ENCODE peak calls at places on chromosome 11, in nine cellular contexts. One of them, this sample, is unnamed.

GRCh38 chr11:121240650-121241299 is 51.8 kb upstream of the SC5D start:
- DNase-seq in renal cortical epithelial cell: no peak
- DNase-seq in memory B cell: no peak
- DNase-seq in heart left ventricle: no peak
- DNase-seq in stimulated activated CD4-positive, alpha-beta T cell treated with anti-CD3 and anti-CD28 coated beads, Interleukin-1b, Interleukin-23, amount 100 ng/mL, for 1 hour: no peak
- DNase-seq in pancreas: no peak
- DNase-seq in hypothalamus: no peak
- DNase-seq in EH: peak
- DNase-seq in AG04450: no peak
- DNase-seq in this sample: no peak

GRCh38 chr11:110921742-110922200 is 209.5 kb upstream of the ARHGAP20 start:
- DNase-seq in renal cortical epithelial cell: peak
- DNase-seq in stimulated activated CD4-positive, alpha-beta T cell treated with anti-CD3 and anti-CD28 coated beads, Interleukin-1b, Interleukin-23, amount 100 ng/mL, for 1 hour: no peak
- DNase-seq in pancreas: peak
- DNase-seq in AG04450: peak
- DNase-seq in memory B cell: no peak
- DNase-seq in heart left ventricle: no peak
- DNase-seq in hypothalamus: no peak
- DNase-seq in EH: peak
- DNase-seq in this sample: peak

GRCh38 chr11:35077709-35078695 is 61.0 kb upstream of the CD44 start:
- DNase-seq in AG04450: no peak
- DNase-seq in memory B cell: peak
- DNase-seq in hypothalamus: no peak
- DNase-seq in heart left ventricle: no peak
- DNase-seq in stimulated activated CD4-positive, alpha-beta T cell treated with anti-CD3 and anti-CD28 coated beads, Interleukin-1b, Interleukin-23, amount 100 ng/mL, for 1 hour: no peak
- DNase-seq in pancreas: no peak
- DNase-seq in EH: peak
- DNase-seq in renal cortical epithelial cell: peak
- DNase-seq in this sample: no peak

GRCh38 chr11:105219269-105219668 is 79.7 kb upstream of the CARD18 start:
- DNase-seq in EH: no peak
- DNase-seq in AG04450: no peak
- DNase-seq in stimulated activated CD4-positive, alpha-beta T cell treated with anti-CD3 and anti-CD28 coated beads, Interleukin-1b, Interleukin-23, amount 100 ng/mL, for 1 hour: no peak
- DNase-seq in hypothalamus: no peak
- DNase-seq in pancreas: no peak
- DNase-seq in memory B cell: no peak
- DNase-seq in renal cortical epithelial cell: no peak
- DNase-seq in heart left ventricle: no peak
- DNase-seq in this sample: no peak

GRCh38 chr11:66315921-66316811 is 678 bp downstream of the CD248 start:
- DNase-seq in EH: peak
- DNase-seq in renal cortical epithelial cell: no peak
- DNase-seq in pancreas: peak
- DNase-seq in hypothalamus: no peak
- DNase-seq in AG04450: no peak
- DNase-seq in memory B cell: no peak
- DNase-seq in stimulated activated CD4-positive, alpha-beta T cell treated with anti-CD3 and anti-CD28 coated beads, Interleukin-1b, Interleukin-23, amount 100 ng/mL, for 1 hour: no peak
- DNase-seq in heart left ventricle: no peak
- DNase-seq in this sample: peak

GRCh38 chr11:28346721-28347120 is 238.5 kb downstream of the METTL15 start:
- DNase-seq in pancreas: no peak
- DNase-seq in AG04450: no peak
- DNase-seq in EH: peak
- DNase-seq in hypothalamus: no peak
- DNase-seq in heart left ventricle: no peak
- DNase-seq in renal cortical epithelial cell: no peak
- DNase-seq in memory B cell: no peak
- DNase-seq in stimulated activated CD4-positive, alpha-beta T cell treated with anti-CD3 and anti-CD28 coated beads, Interleukin-1b, Interleukin-23, amount 100 ng/mL, for 1 hour: no peak
- DNase-seq in this sample: no peak

GRCh38 chr11:67451658-67451976 is 912 bp downstream of the GPR152 start:
- DNase-seq in AG04450: no peak
- DNase-seq in hypothalamus: no peak
- DNase-seq in renal cortical epithelial cell: no peak
- DNase-seq in memory B cell: no peak
- DNase-seq in pancreas: no peak
- DNase-seq in EH: no peak
- DNase-seq in stimulated activated CD4-positive, alpha-beta T cell treated with anti-CD3 and anti-CD28 coated beads, Interleukin-1b, Interleukin-23, amount 100 ng/mL, for 1 hour: no peak
- DNase-seq in heart left ventricle: no peak
- DNase-seq in this sample: no peak

GRCh38 chr11:47986219-47986618 is 5.9 kb downstream of the PTPRJ start:
- DNase-seq in memory B cell: no peak
- DNase-seq in pancreas: no peak
- DNase-seq in EH: no peak
- DNase-seq in renal cortical epithelial cell: no peak
- DNase-seq in hypothalamus: no peak
- DNase-seq in stimulated activated CD4-positive, alpha-beta T cell treated with anti-CD3 and anti-CD28 coated beads, Interleukin-1b, Interleukin-23, amount 100 ng/mL, for 1 hour: no peak
- DNase-seq in heart left ventricle: no peak
- DNase-seq in AG04450: no peak
- DNase-seq in this sample: no peak

GRCh38 chr11:59173080-59173963 is 1.4 kb downstream of the DTX4 start:
- DNase-seq in stimulated activated CD4-positive, alpha-beta T cell treated with anti-CD3 and anti-CD28 coated beads, Interleukin-1b, Interleukin-23, amount 100 ng/mL, for 1 hour: no peak
- DNase-seq in heart left ventricle: peak
- DNase-seq in renal cortical epithelial cell: no peak
- DNase-seq in AG04450: no peak
- DNase-seq in memory B cell: peak
- DNase-seq in EH: peak
- DNase-seq in pancreas: peak
- DNase-seq in hypothalamus: peak
- DNase-seq in this sample: peak